ENCODE peak calls at places on chromosomes 5 and 9, in five cellular contexts. W, D, J, A and E are unnamed samples.

GRCh38 chr9:3299872-3300271 is 225.9 kb downstream of the RFX3 start:
- DNase-seq in D (no peak), J (no peak), A (no peak), W (no peak), E (no peak)

GRCh38 chr5:122089614-122090013 is 11.6 kb upstream of the LOX start:
- DNase-seq in J (no peak), W (no peak), A (no peak), D (no peak), E (no peak)

GRCh38 chr5:132528866-132529634 is 14.3 kb downstream of the IL5 start:
- DNase-seq in J (no peak), W (no peak), A (no peak), D (no peak), E (no peak)

GRCh38 chr9:25003686-25004085 is 458.0 kb upstream of the IZUMO3 start:
- DNase-seq in J (no peak), W (no peak), D (no peak), A (no peak), E (no peak)

GRCh38 chr9:132003904-132004303 is 75.8 kb downstream of the MED27 start:
- DNase-seq in D (no peak), A (no peak), J (no peak), W (no peak), E (no peak)

GRCh38 chr9:89426389-89426961 is 71.4 kb downstream of the SEMA4D start:
- DNase-seq in J (no peak), W (peak; percentile 75), A (peak; percentile 60), D (peak; percentile 62), E (no peak)

GRCh38 chr9:114364123-114364522 is 23.7 kb downstream of the AKNA start:
- DNase-seq in W (no peak), A (no peak), J (no peak), D (no peak), E (no peak)

GRCh38 chr9:75455444-75455921 is 367.2 kb downstream of the OSTF1 start:
- DNase-seq in W (no peak), A (no peak), J (peak; percentile 35), D (no peak), E (no peak)

GRCh38 chr5:56824019-56824418 is 8.7 kb downstream of the MAP3K1 start:
- DNase-seq in D (no peak), A (no peak), W (no peak), J (no peak), E (no peak)

GRCh38 chr9:82021198-82021597 is 32.6 kb downstream of the SPATA31D1 start:
- DNase-seq in D (no peak), J (no peak), W (no peak), A (no peak), E (no peak)

GRCh38 chr9:93677641-93678136 is 101.3 kb downstream of the PHF2 start:
- DNase-seq in W (peak; percentile 12), A (no peak), D (no peak), J (no peak), E (no peak)

GRCh38 chr9:93254061-93254481 is 70.1 kb downstream of the WNK2 start:
- DNase-seq in A (no peak), D (no peak), J (no peak), W (no peak), E (no peak)

GRCh38 chr9:80410106-80410505 is 838.3 kb downstream of the TLE4 start:
- DNase-seq in A (no peak), W (no peak), J (no peak), D (no peak), E (no peak)

GRCh38 chr5:169647566-169647965 is 10.5 kb downstream of the DOCK2 start:
- DNase-seq in J (no peak), W (no peak), D (peak; percentile 23), A (no peak), E (no peak)

GRCh38 chr5:96661841-96662724 is at the start of gene CAST:
- DNase-seq in D (peak; percentile 92), J (peak; percentile 96), A (peak; percentile 76), W (peak; percentile 85), E (peak; percentile 76)

GRCh38 chr5:128687930-128688329 is 149.9 kb upstream of the FBN2 start:
- DNase-seq in A (no peak), D (no peak), W (no peak), J (no peak), E (no peak)

GRCh38 chr9:88642333-88642732 is 107.4 kb downstream of the NXNL2 start:
- DNase-seq in D (no peak), W (no peak), J (no peak), A (no peak), E (no peak)

GRCh38 chr9:100277166-100277979 is 75.4 kb downstream of the TEX10 start:
- DNase-seq in J (no peak), W (no peak), A (no peak), D (no peak), E (no peak)

GRCh38 chr5:50744761-50745160 is 78.3 kb downstream of the PARP8 start:
- DNase-seq in J (no peak), A (peak; percentile 17), W (no peak), D (no peak), E (no peak)

GRCh38 chr5:159135896-159136531 is 36.3 kb upstream of the EBF1 start:
- DNase-seq in J (no peak), D (no peak), W (no peak), A (no peak), E (no peak)

GRCh38 chr5:151107738-151108520 is 27.1 kb upstream of the TNIP1 start:
- DNase-seq in D (peak; percentile 67), W (no peak), J (peak; percentile 81), A (no peak), E (no peak)

GRCh38 chr9:4665357-4665756 is 923 bp downstream of the SPATA6L start:
- DNase-seq in J (no peak), W (no peak), A (no peak), D (no peak), E (no peak)

GRCh38 chr9:78238061-78239038 is 2.5 kb downstream of the CEP78 start:
- DNase-seq in W (no peak), D (no peak), A (peak; percentile 38), J (no peak), E (no peak)

GRCh38 chr5:76960004-76960625 is 7.3 kb downstream of the CRHBP start:
- DNase-seq in D (no peak), A (no peak), J (no peak), W (no peak), E (no peak)

GRCh38 chr5:56910123-56910951 is 941 bp downstream of the SETD9 start:
- DNase-seq in J (peak; percentile 63), A (no peak), W (peak; percentile 38), D (peak; percentile 59), E (peak; percentile 3)

GRCh38 chr5:5014836-5015235 is 125.3 kb upstream of the ADAMTS16 start:
- DNase-seq in J (no peak), W (no peak), A (no peak), D (no peak), E (no peak)

GRCh38 chr9:110255064-110255416 is 1.3 kb downstream of the TXN start:
- DNase-seq in J (no peak), W (no peak), D (peak; percentile 28), A (no peak), E (no peak)

GRCh38 chr9:84667571-84668203 is 1.8 kb upstream of the NTRK2 start:
- DNase-seq in D (no peak), A (no peak), W (no peak), J (peak; percentile 30), E (no peak)

GRCh38 chr5:54835642-54836041 is 149.8 kb downstream of the ESM1 start:
- DNase-seq in D (no peak), W (no peak), A (no peak), J (no peak), E (no peak)

DNA sequence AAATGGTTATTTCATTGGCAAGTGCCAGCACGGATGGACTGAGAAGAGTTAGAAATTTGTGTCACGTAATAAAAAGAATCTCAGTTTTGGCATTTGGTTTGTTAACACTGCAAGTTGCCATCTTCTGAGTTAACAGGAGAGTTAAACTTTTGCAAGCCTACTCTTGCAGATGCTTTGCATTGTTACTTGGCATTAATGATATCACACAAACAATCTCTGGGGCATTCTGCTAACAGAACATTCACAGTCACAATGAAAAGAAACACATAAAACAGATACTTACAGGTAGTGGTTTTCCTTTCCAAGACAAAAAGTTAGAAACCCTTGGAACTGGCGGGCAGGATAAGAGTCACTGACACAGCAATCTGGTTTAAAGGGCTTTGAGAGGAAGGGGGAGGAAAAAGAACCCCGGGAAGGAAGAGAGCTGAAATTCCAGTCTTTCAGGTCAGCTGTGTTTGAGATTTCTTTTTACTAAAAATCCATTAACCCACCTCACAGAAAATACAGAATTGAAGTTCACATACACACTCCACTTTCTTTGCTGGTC is 524 bp downstream of the FREM1 start:
- DNase-seq in A (no peak), W (no peak), J (no peak), D (no peak), E (no peak)
- H3K4me3 ChIP-seq in A (no peak overlapping the region), W (peak overlapping the region; percentile 12), J (peak overlapping the region; percentile 42), D (peak overlapping the region; percentile 12), E (no peak overlapping the region)

GRCh38 chr5:179907570-179908324 is at the start of gene TBC1D9B:
- DNase-seq in J (peak; percentile 80), A (peak; percentile 74), W (peak; percentile 52), D (peak; percentile 71), E (peak; percentile 62)
- H3K27ac ChIP-seq in J (peak within 1 kb of the TSS; percentile 61), A (peak within 1 kb of the TSS; percentile 51), W (peak within 1 kb of the TSS; percentile 74), D (peak within 1 kb of the TSS; percentile 88), E (peak within 1 kb of the TSS; percentile 27)

GRCh38 chr5:178231736-178232123 is 872 bp downstream of the PHYKPL start:
- DNase-seq in A (no peak), W (no peak), D (no peak), J (no peak), E (no peak)

GRCh38 chr5:178230879-178231735 is 1.5 kb downstream of the PHYKPL start:
- DNase-seq in J (peak; percentile 64), A (no peak), D (peak; percentile 65), W (no peak), E (no peak)

GRCh38 chr5:178228609-178229008 is 4.0 kb downstream of the PHYKPL start:
- DNase-seq in D (no peak), J (peak; percentile 11), W (no peak), A (no peak), E (no peak)

GRCh38 chr5:178227929-178228328 is 4.7 kb downstream of the PHYKPL start:
- DNase-seq in D (no peak), A (no peak), J (no peak), W (no peak), E (no peak)

DNA sequence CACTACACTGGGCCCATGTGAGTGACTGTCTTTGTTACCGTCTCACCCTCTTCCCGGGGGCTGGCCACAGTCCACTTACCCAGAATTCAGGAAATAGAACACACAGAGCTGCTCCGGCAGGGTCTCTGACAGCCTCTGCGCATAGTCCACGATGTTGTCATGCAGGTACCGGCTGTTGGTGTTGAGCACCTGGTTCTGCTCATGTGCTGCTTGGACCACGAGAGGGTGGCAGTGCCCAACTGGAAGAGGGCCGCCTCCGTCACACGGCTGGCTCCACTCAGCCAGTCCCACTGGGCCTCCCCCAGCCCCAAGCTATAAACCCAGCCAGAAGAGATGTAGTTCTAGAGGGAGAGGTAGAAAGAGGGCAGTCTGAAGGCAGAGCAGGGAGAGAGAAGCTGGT is 2.7 kb downstream of the PHYKPL start:
- DNase-seq in D (no peak), J (peak; percentile 22), W (no peak), A (no peak), E (no peak)
- H3K4me3 ChIP-seq in D (no peak overlapping the region), J (no peak overlapping the region), W (no peak overlapping the region), A (no peak overlapping the region), E (no peak overlapping the region)

GRCh38 chr5:44664711-44665100 is 144.0 kb upstream of the MRPS30 start:
- DNase-seq in W (no peak), D (no peak), J (no peak), A (no peak), E (no peak)
- H3K27ac ChIP-seq in W (no peak overlapping the region), D (no peak overlapping the region), J (no peak overlapping the region), A (no peak overlapping the region), E (no peak overlapping the region)